ENCODE peak calls at places on chromosome 16, in five cellular contexts. A is heart left ventricle; S is stomach; W is CD4-positive, CD25-positive, alpha-beta regulatory T cell; R is mammary epithelial cell. N is an unnamed sample.

GRCh38 chr16:89040861-89041570 is 52.6 kb upstream of the ACSF3 start:
- DNase-seq in S (no peak), A (peak; percentile 23), W (no peak), R (no peak), N (no peak)

GRCh38 chr16:27109666-27110523 is 43.2 kb downstream of the C16orf82 start:
- DNase-seq in S (peak; percentile 75), A (peak; percentile 83), W (peak; percentile 51), R (peak; percentile 53), N (peak; percentile 58)

GRCh38 chr16:53159781-53160436 is 105.1 kb downstream of the CHD9 start:
- DNase-seq in S (no peak), R (peak; percentile 32), W (no peak), A (no peak), N (no peak)

GRCh38 chr16:89140981-89141883 is 30.3 kb upstream of the CDH15 start:
- DNase-seq in S (no peak), R (no peak), A (no peak), W (no peak), N (no peak)

GRCh38 chr16:89550421-89550988 is 10.0 kb upstream of the RPL13 start:
- DNase-seq in S (no peak), A (peak; percentile 14), R (no peak), W (no peak), N (no peak)

GRCh38 chr16:56337858-56338325 is 87.5 kb downstream of the AMFR start:
- DNase-seq in R (no peak), S (no peak), W (no peak), A (no peak), N (no peak)

GRCh38 chr16:6926762-6927161 is 405.9 kb upstream of the RBFOX1 start:
- DNase-seq in R (no peak), W (no peak), A (no peak), S (no peak), N (no peak)

GRCh38 chr16:30437511-30438046 is 7.7 kb upstream of the DCTPP1 start:
- DNase-seq in R (no peak), W (no peak), A (no peak), S (peak; percentile 47), N (peak; percentile 46)

GRCh38 chr16:31874354-31875111 is 926 bp downstream of the ZNF267 start:
- DNase-seq in R (peak; percentile 73), S (no peak), W (no peak), A (no peak), N (no peak)

GRCh38 chr16:15770512-15770911 is 86.3 kb downstream of the MYH11 start:
- DNase-seq in W (no peak), A (no peak), R (no peak), S (no peak), N (no peak)

GRCh38 chr16:21524068-21524751 is 75.2 kb upstream of the METTL9 start:
- DNase-seq in S (no peak), R (no peak), W (no peak), A (peak; percentile 10), N (no peak)

GRCh38 chr16:87806246-87806607 is 40.4 kb upstream of the KLHDC4 start:
- DNase-seq in A (no peak), S (peak; percentile 28), R (peak; percentile 71), W (no peak), N (no peak)

GRCh38 chr16:68265078-68265925 is 976 bp downstream of the SLC7A6 start:
- DNase-seq in A (peak; percentile 73), S (peak; percentile 70), R (peak; percentile 75), W (peak; percentile 46), N (peak; percentile 83)

GRCh38 chr16:22117666-22118065 is 25.3 kb downstream of the VWA3A start:
- DNase-seq in R (peak; percentile 92), W (no peak), A (no peak), S (no peak), N (no peak)

GRCh38 chr16:24887472-24887871 is 41.7 kb downstream of the SLC5A11 start:
- DNase-seq in S (no peak), W (no peak), A (no peak), R (no peak), N (no peak)

GRCh38 chr16:72247821-72248253 is 75.9 kb upstream of the PMFBP1 start:
- DNase-seq in W (no peak), A (no peak), R (peak; percentile 22), S (no peak), N (no peak)

GRCh38 chr16:69145658-69146057 is 13.2 kb downstream of the UTP4 start:
- DNase-seq in S (peak; percentile 56), R (no peak), W (no peak), A (no peak), N (no peak)

GRCh38 chr16:9092963-9093477 is 1.6 kb downstream of the HAPSTR1 start:
- DNase-seq in A (peak; percentile 65), S (peak; percentile 55), R (no peak), W (peak; percentile 9), N (peak; percentile 42)

GRCh38 chr16:759110-759910 is 1.2 kb upstream of the MSLN start:
- DNase-seq in S (peak; percentile 59), R (no peak), A (no peak), W (no peak), N (peak; percentile 84)

GRCh38 chr16:17205279-17206139 is 265.3 kb downstream of the XYLT1 start:
- DNase-seq in A (no peak), R (no peak), W (no peak), S (peak; percentile 29), N (no peak)

GRCh38 chr16:21284414-21284813 is 6.3 kb upstream of the CRYM start:
- DNase-seq in A (no peak), R (no peak), S (no peak), W (no peak), N (no peak)

GRCh38 chr16:3187798-3188674 is at the start of gene OR1F1:
- DNase-seq in S (no peak), A (no peak), W (peak; percentile 23), R (peak; percentile 90), N (no peak)

GRCh38 chr16:70341600-70341999 is 5.1 kb upstream of the DDX19A start:
- DNase-seq in W (no peak), A (no peak), R (no peak), S (no peak), N (no peak)

GRCh38 chr16:88635671-88636070 is 2.7 kb upstream of the IL17C start:
- DNase-seq in R (no peak), A (no peak), W (no peak), S (no peak), N (no peak)

GRCh38 chr16:50611332-50611934 is 63.2 kb downstream of the NKD1 start:
- DNase-seq in R (peak; percentile 33), W (no peak), A (no peak), S (no peak), N (no peak)

DNA sequence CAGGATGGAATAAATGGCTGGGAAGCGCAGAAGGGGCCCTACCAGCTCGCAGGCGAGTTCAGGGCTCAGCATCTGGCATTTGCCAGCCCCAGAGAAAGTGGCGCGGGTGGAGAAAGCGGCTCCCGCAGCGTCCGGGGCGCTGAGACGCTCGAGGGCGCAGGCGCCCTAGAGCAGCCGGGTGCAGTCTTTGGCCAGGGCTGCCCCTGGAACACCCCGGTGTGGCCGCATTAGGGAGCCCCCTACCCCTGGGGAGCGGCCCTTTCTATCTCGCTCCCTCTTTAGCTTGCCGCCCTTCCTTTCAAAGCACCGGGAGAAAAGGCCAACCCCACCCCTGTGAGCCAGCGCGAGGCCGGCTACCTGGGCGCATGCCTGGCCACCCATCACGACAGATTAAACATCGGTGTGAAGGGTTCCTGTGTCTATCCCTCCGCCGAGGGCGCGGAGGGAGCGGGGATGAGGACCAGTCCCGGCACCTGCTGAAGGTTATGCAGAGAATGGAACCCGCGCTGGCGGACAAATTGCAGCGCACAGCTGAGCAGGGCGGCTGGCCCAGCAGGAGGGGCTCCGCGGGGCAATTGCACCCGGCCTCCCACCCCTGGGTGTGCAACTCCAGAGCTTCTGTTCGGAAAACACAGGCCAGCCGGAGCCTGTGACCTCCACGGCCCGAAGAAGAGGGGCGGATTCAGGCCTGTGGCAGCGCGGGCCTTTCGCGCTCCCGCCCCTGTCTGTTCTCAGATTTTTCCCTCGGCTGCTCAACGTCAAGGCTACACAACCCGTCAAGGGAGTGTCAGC is 15.6 kb upstream of the FOXF1 start:
- DNase-seq in W (no peak), R (no peak), S (no peak), A (no peak), N (no peak)
- H3K27me3 ChIP-seq in W (peaks cover 21% of the 10 kb centered on the region), R (peaks cover 65% of the 10 kb centered on the region), S (peaks cover 10% of the 10 kb centered on the region), A (peaks cover 99% of the 10 kb centered on the region), N (peaks cover 4% of the 10 kb centered on the region)

DNA sequence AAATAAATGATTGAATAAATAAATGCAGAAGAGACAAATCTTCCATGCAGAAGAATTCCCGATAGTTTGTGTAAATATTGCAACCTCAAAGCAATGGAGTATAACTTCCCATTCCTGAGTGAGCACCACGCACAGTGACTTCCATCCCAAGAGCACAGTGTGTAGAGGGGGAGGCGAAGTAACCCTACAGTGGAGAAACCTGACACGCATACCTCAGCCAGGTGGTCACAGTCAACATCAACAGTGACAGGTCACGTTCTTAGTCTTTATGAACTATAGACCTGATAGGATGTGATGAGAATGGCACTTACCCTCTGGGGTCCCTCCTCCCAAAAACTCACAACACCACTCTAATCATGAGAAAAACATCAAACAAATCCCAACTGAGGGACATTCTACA is 111.6 kb downstream of the DYNLRB2 start:
- DNase-seq in R (no peak), A (no peak), S (no peak), W (no peak), N (no peak)
- H3K27me3 ChIP-seq in R (no peaks in the 10 kb centered on the region), A (no peaks in the 10 kb centered on the region), S (no peaks in the 10 kb centered on the region), W (no peaks in the 10 kb centered on the region), N (no peaks in the 10 kb centered on the region)

DNA sequence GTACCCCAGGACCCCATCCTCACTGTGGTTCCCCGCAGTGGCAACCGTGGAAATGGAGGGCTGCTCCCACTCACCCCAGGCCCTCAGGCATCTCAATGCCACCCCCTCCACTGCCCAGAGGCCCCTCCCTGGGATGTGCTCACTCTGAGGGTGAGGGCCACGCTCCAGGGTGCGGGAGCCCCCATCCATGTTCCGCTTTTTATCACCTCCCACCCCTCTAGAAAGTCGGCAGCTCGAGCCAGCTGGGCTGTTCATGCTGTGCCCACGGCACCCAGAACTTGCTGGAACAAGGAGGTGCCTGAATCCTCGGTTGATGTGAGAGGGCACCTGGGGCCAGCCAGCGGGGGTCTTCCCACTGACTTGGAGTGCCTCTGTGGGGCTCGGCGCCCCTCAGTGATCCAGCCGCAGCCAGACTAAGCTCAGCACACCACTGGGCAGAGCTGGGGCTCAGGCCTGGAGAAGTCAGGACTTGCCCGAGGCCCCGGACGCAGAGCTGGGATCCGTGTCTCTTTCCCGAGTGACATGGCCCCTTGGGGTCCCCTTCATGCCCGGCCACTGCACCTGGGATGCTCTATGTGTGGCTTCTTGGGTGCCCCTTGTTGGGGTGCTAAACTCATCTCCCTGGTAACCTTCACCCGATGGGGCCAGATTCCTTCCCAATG is 143.1 kb upstream of the GSE1 start:
- DNase-seq in A (no peak), R (no peak), W (no peak), S (no peak), N (no peak)
- H3K27me3 ChIP-seq in A (no peaks in the 10 kb centered on the region), R (peaks cover 3% of the 10 kb centered on the region), W (no peaks in the 10 kb centered on the region), S (no peaks in the 10 kb centered on the region), N (no peaks in the 10 kb centered on the region)

GRCh38 chr16:54336805-54337204 is 50.2 kb upstream of the IRX3 start:
- DNase-seq in W (no peak), S (no peak), A (no peak), R (no peak), N (no peak)

GRCh38 chr16:54335230-54335629 is 48.6 kb upstream of the IRX3 start:
- DNase-seq in A (no peak), S (no peak), W (no peak), R (no peak), N (no peak)

GRCh38 chr16:54331241-54332002 is 44.8 kb upstream of the IRX3 start:
- DNase-seq in S (no peak), R (no peak), W (no peak), A (no peak), N (no peak)

DNA sequence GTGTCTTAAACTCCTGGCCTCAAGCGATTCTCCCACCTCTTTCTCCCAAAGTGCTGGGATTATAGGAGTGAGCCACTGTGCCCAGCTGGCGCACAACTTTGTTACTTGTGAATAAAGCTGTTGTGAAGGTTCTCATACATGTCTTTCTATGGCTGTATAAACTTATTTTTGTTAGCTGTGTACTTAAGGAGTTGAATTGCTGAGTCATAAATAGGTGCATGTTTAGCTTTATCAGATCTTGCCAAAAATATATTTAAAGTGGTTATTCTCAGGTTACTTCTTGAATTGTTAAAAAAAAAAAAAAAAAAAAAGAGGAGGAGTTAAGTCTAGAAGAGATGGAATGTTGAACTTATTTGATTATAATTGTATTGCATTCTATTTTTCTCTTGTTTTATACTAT is 47.6 kb upstream of the IRX3 start:
- DNase-seq in W (no peak), A (no peak), R (no peak), S (no peak), N (no peak)
- H3K27me3 ChIP-seq in W (peaks cover 2% of the 10 kb centered on the region), A (no peaks in the 10 kb centered on the region), R (no peaks in the 10 kb centered on the region), S (no peaks in the 10 kb centered on the region), N (no peaks in the 10 kb centered on the region)

N was measured in lung.